ENCODE peak calls at places on chromosomes 13 and 19, in four cellular contexts. J, D, V and M are unnamed samples.

GRCh38 chr13:90834700-90835099 is 512.8 kb upstream of the MIR17HG start:
- DNase-seq in J (no peak), D (no peak), V (no peak), M (no peak)

GRCh38 chr19:19866599-19867248 is 1.0 kb downstream of the ZNF253 start:
- DNase-seq in J (no peak), D (no peak), V (no peak), M (peak; percentile 36)

GRCh38 chr13:80979035-80979641 is 638.2 kb upstream of the SPRY2 start:
- DNase-seq in J (peak; percentile 39), D (peak; percentile 4), V (peak; percentile 12), M (peak; percentile 13)

GRCh38 chr19:32651729-32652140 is 23.2 kb downstream of the ANKRD27 start:
- DNase-seq in J (peak; percentile 53), D (no peak), V (no peak), M (no peak)

GRCh38 chr19:40755248-40755624 is 4.2 kb downstream of the SNRPA start:
- DNase-seq in J (no peak), D (no peak), V (no peak), M (no peak)

GRCh38 chr13:50187352-50188029 is 172.2 kb downstream of the KCNRG start:
- DNase-seq in J (no peak), D (no peak), V (no peak), M (no peak)

GRCh38 chr13:94705081-94705751 is 7.1 kb downstream of the SOX21 start:
- DNase-seq in J (no peak), D (no peak), V (no peak), M (no peak)

GRCh38 chr13:30816733-30817132 is 81.4 kb downstream of the ALOX5AP start:
- DNase-seq in J (no peak), D (no peak), V (no peak), M (no peak)

GRCh38 chr19:42316223-42317211 is 3.4 kb downstream of the TMEM145 start:
- DNase-seq in J (no peak), D (no peak), V (no peak), M (no peak)

GRCh38 chr13:110592670-110593069 is 22.7 kb upstream of the NAXD start:
- DNase-seq in J (no peak), D (no peak), V (no peak), M (no peak)

GRCh38 chr19:18160792-18161690 is 8.1 kb downstream of the PIK3R2 start:
- DNase-seq in J (peak; percentile 63), D (peak; percentile 64), V (no peak), M (no peak)

GRCh38 chr13:32910530-32910929 is 105.7 kb upstream of the KL start:
- DNase-seq in J (no peak), D (no peak), V (no peak), M (no peak)

GRCh38 chr13:43629691-43630480 is 156.9 kb downstream of the ENOX1 start:
- DNase-seq in J (no peak), D (no peak), V (no peak), M (no peak)

GRCh38 chr19:11203194-11204075 is 6.1 kb upstream of the KANK2 start:
- DNase-seq in J (peak; percentile 19), D (no peak), V (no peak), M (no peak)

GRCh38 chr19:55563261-55563690 is 17.4 kb downstream of the ZNF579 start:
- DNase-seq in J (no peak), D (no peak), V (no peak), M (no peak)

GRCh38 chr13:73827434-73827833 is 306.8 kb downstream of the KLF12 start:
- DNase-seq in J (no peak), D (no peak), V (no peak), M (no peak)

GRCh38 chr13:30181856-30182651 is 125.3 kb downstream of the KATNAL1 start:
- DNase-seq in J (no peak), D (no peak), V (no peak), M (no peak)

GRCh38 chr13:34308725-34309124 is 490.8 kb downstream of the RFC3 start:
- DNase-seq in J (no peak), D (no peak), V (no peak), M (no peak)

GRCh38 chr13:79062291-79062690 is 343.8 kb downstream of the RBM26 start:
- DNase-seq in J (no peak), D (no peak), V (no peak), M (no peak)

GRCh38 chr19:1893791-1894190 is 8.5 kb upstream of the ABHD17A start:
- DNase-seq in J (no peak), D (no peak), V (no peak), M (no peak)

GRCh38 chr19:18464646-18465045 is 26.7 kb upstream of the ISYNA1 start:
- DNase-seq in J (peak; percentile 89), D (no peak), V (no peak), M (no peak)

GRCh38 chr19:17909017-17909732 is 23.6 kb upstream of the CCDC124 start:
- DNase-seq in J (no peak), D (no peak), V (no peak), M (no peak)

GRCh38 chr19:16026131-16026530 is 50.2 kb upstream of the TPM4 start:
- DNase-seq in J (no peak), D (no peak), V (no peak), M (no peak)

GRCh38 chr19:13985771-13986347 is 20.3 kb downstream of the RFX1 start:
- DNase-seq in J (no peak), D (no peak), V (no peak), M (no peak)

GRCh38 chr13:51829236-51829899 is 15.6 kb downstream of the TMEM272 start:
- DNase-seq in J (no peak), D (no peak), V (no peak), M (no peak)

GRCh38 chr13:29524641-29525040 is 70.8 kb downstream of the SLC7A1 start:
- DNase-seq in J (no peak), D (no peak), V (no peak), M (no peak)